ENCODE peak calls at places on chromosomes 6 and 20, in four cellular contexts. P, H, N and A are unnamed samples.
A peak's percentile ranks its signal among the peaks of the same experiment; 100 is the strongest.

GRCh38 chr6:17768388-17768787 is 61.7 kb upstream of the NUP153 start:
- DNase-seq in P (no peak), H (no peak), N (no peak), A (no peak)

GRCh38 chr6:131210469-131210868 is 75.2 kb downstream of the AKAP7 start:
- DNase-seq in P (no peak), H (no peak), N (no peak), A (no peak)

GRCh38 chr6:8552023-8552422 is 116.7 kb upstream of the SLC35B3 start:
- DNase-seq in P (no peak), H (no peak), N (no peak), A (no peak)

GRCh38 chr20:62053465-62054196 is 12.1 kb downstream of the TAF4 start:
- DNase-seq in P (no peak), H (no peak), N (peak; percentile 36), A (no peak)

GRCh38 chr20:2022163-2022562 is 28.3 kb upstream of the PDYN start:
- DNase-seq in P (no peak), H (no peak), N (no peak), A (peak; percentile 32)

GRCh38 chr20:24694727-24695528 is 225.5 kb downstream of the SYNDIG1 start:
- DNase-seq in P (no peak), H (no peak), N (peak; percentile 54), A (no peak)

GRCh38 chr6:130371921-130372320 is 6.1 kb downstream of the TMEM200A start:
- DNase-seq in P (no peak), H (no peak), N (no peak), A (no peak)

GRCh38 chr6:95093154-95093553 is 484.2 kb upstream of the MANEA start:
- DNase-seq in P (no peak), H (no peak), N (no peak), A (peak; percentile 21)

GRCh38 chr6:169592558-169592957 is 109.3 kb downstream of the WDR27 start:
- DNase-seq in P (no peak), H (no peak), N (no peak), A (no peak)

GRCh38 chr6:85644374-85644762 is 1.7 kb upstream of the SYNCRIP start:
- DNase-seq in P (no peak), H (no peak), N (no peak), A (no peak)

GRCh38 chr6:66913657-66914056 is 1206.6 kb upstream of the EYS start:
- DNase-seq in P (no peak), H (no peak), N (no peak), A (no peak)

GRCh38 chr6:37021356-37022129 is 16.1 kb downstream of the FGD2 start:
- DNase-seq in P (no peak), H (no peak), N (no peak), A (no peak)
- TF ChIP-seq CTCF in P (peak; percentile 15), H (peak; percentile 54), N (peak; percentile 20), A (peak; percentile 45)

GRCh38 chr6:109877028-109877726 is 100.9 kb upstream of the GPR6 start:
- DNase-seq in P (no peak), H (no peak), N (no peak), A (no peak)
- H3K27ac ChIP-seq in P (no peak overlapping the region), H (no peak overlapping the region), N (no peak overlapping the region), A (no peak overlapping the region)

DNA sequence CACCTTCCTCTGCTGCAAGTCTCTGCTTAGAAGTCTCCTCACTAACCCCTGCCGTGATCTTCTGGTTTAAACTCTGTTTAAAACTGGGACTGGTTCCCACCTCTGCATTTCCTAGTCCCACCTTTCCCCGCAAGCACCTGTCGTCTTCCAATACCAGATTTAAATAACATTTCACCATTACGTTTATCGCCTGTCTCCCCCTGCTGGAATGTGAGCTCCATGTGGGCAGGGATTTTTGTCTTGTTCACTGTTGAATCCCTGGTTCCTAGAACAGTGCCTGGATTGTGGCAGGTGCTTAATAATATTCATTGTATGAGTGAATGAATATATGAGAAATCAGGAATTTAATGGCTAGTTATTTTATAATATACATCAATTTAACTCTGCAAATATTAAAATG is 2.7 kb downstream of the GUCA1A start:
- DNase-seq in P (no peak), H (no peak), N (no peak), A (no peak)
- TF ChIP-seq CTCF in P (no peak), H (peak; percentile 12), N (no peak), A (no peak)

GRCh38 chr20:45187693-45188092 is 13.0 kb downstream of the PI3 start:
- DNase-seq in P (no peak), H (no peak), N (no peak), A (no peak)
- H3K27ac ChIP-seq in P (no peak overlapping the region), H (no peak overlapping the region), N (no peak overlapping the region), A (no peak overlapping the region)

DNA sequence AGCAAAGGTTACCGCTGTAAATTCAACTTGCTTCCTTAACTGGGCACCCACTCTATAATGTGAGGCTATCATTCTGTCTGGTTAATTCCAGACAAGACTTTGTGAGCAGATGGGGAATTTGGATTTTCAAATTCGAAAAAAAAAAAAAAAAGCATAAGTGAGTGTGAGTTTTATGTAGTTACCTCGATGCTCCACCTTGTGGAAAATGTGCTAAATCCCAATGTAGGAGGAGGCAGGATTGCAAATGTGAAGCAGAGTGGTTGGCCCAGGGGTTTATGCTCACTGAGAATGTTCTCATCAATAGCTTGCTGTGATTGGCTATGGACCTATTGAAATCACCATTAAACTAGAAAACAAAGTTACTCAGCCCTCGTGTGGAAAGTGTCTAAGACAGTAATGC is 150.9 kb upstream of the GMDS start:
- DNase-seq in P (no peak), H (no peak), N (no peak), A (no peak)
- TF ChIP-seq CTCF in P (no peak), H (no peak), N (no peak), A (no peak)

DNA sequence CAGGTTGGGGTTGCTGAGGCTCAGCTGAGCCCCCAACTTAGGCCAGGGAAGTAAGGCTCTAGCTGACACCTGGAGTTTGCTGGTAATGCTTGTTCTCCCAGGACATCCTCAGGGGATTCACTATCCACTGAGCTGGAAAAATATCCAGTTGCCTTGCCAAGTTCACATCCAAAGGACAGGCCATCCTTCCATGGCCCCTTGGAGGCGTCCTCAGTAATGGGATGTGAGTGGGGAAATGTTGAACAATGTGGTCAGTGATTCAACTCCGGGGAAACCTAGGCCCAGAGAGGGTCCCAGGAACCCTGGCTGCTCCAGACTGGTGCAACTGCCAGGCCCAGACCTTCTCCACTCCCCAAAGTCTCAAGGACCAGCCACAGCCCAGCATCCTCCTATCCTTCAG is 9.7 kb downstream of the SNTA1 start:
- DNase-seq in P (no peak), H (no peak), N (no peak), A (no peak)
- H3K27ac ChIP-seq in P (no peak overlapping the region), H (no peak overlapping the region), N (no peak overlapping the region), A (no peak overlapping the region)

DNA sequence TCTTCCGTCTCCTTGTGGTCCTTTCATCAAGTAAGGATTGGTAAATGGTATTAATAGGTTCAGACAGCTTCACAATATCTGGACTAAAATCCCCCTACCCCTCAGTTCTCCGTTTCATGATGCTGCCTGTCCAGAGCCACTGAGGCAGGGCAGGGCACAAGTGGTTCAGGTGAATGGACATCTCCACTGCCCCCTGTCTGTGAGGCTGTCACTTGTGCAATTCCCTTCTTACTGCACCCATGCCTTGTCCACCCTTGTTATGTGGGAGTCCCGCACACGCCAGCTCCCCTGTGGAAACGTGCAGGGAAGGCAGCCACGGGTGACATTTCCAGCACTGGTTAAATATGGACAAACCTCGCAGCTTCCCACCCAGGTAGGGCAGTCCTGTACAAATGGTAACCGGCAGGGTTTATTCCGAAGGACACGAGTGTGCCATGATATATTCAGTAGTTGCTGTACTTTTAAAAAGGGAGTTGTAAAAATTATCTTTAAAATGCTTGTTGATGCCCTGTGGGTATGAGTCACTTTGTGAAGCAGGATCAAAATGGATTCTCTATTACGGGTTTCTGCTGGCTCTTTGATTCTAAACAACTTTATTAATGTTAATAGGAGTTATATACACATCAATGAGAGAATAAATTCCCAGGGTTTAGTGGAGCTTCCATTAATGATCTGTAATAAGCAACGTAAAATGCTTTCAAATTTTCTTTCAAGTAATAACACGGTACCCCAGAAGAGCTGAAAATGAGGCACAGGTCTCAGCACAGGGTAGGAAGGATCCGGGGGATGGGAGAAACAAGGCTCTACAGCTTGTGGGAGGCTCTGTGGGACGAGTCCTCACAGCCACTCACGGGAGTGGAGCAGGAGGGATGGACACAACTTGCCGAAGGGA is 73.4 kb downstream of the FYN start:
- DNase-seq in P (no peak), H (no peak), N (no peak), A (no peak)
- TF ChIP-seq CTCF in P (no peak), H (no peak), N (no peak), A (no peak)

DNA sequence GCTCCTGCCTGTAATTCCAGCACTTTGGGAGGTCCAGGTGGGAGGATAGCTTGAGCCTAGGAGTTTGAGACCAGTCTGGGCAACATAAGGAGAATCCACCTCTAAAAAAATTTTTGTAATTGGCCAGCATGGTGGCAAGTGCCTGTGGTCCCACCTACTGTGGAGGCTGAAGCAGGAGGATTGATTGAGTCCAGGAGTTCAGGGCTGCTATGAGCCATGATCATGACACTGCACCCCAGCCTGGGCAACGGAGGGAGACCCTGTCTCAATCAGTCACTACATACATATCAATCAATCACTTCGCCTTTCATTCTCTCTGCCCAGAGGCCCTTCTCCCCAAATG is 1.1 kb upstream of the STK38 start:
- DNase-seq in P (no peak), H (no peak), N (no peak), A (no peak)
- H3K27ac ChIP-seq in P (no peak overlapping the region), H (peak overlapping the region; percentile 99), N (no peak overlapping the region), A (no peak overlapping the region)

DNA sequence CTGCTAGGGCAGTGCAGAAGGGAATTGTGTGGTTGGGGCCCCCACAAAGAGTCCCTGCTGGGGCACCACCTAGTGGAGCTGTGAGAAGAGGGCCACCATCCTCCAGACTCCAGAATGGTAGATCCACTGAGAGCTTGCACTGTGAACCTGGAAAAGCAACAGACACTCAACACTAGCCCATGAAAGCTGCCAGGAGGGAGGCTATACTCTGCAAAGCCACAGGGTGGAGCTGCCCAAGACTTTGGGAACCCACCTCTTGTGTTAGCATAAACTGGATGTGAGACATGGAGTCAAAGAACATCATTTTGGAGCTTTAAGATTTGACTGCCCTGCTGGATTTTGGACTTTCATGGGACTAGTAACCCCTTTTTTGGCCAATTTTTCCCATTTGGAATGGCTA is 328.4 kb upstream of the KHDRBS2 start:
- DNase-seq in P (no peak), H (no peak), N (no peak), A (no peak)
- TF ChIP-seq CTCF in P (no peak), H (no peak), N (no peak), A (no peak)